ENCODE peak calls at places on chromosomes 7 and 10, in four cellular contexts. W, L, Z and A are unnamed samples.
A peak's percentile ranks its signal among the peaks of the same experiment; 100 is the strongest.

GRCh38 chr7:133240302-133240701 is 12.6 kb upstream of the EXOC4 start:
- DNase-seq in W (no peak), L (no peak), Z (no peak), A (no peak)

GRCh38 chr10:132891994-132892393 is 50.4 kb downstream of the CFAP46 start:
- DNase-seq in W (no peak), L (no peak), Z (peak; percentile 46), A (no peak)

GRCh38 chr7:37248396-37248836 is 200.2 kb downstream of the ELMO1 start:
- DNase-seq in W (no peak), L (no peak), Z (no peak), A (no peak)

GRCh38 chr10:130729876-130730275 is 581.6 kb downstream of the TCERG1L start:
- DNase-seq in W (no peak), L (no peak), Z (peak; percentile 16), A (no peak)

GRCh38 chr10:125977206-125977605 is 80.8 kb downstream of the FANK1 start:
- DNase-seq in W (no peak), L (no peak), Z (no peak), A (no peak)

GRCh38 chr7:12926236-12926635 is 238.8 kb downstream of the ARL4A start:
- DNase-seq in W (no peak), L (no peak), Z (no peak), A (no peak)

GRCh38 chr10:22570733-22571430 is 143.5 kb downstream of the PIP4K2A start:
- DNase-seq in W (no peak), L (no peak), Z (no peak), A (no peak)

GRCh38 chr10:78010278-78010677 is 19.0 kb downstream of the POLR3A start:
- DNase-seq in W (no peak), L (no peak), Z (no peak), A (no peak)

GRCh38 chr10:86285136-86285790 is 81.3 kb downstream of the GRID1 start:
- DNase-seq in W (no peak), L (no peak), Z (peak; percentile 45), A (no peak)

GRCh38 chr7:127845497-127846214 is 185.6 kb downstream of the LRRC4 start:
- DNase-seq in W (no peak), L (no peak), Z (no peak), A (no peak)

GRCh38 chr10:72177454-72177853 is 38.4 kb upstream of the ANAPC16 start:
- DNase-seq in W (no peak), L (no peak), Z (no peak), A (no peak)

GRCh38 chr10:89923661-89924060 is 222.3 kb downstream of the KIF20B start:
- DNase-seq in W (no peak), L (no peak), Z (no peak), A (no peak)

GRCh38 chr7:100886142-100886935 is 3.2 kb downstream of the UFSP1 start:
- DNase-seq in W (no peak), L (no peak), Z (no peak), A (no peak)

GRCh38 chr7:100888529-100888987 is 957 bp downstream of the UFSP1 start:
- DNase-seq in W (no peak), L (no peak), Z (no peak), A (no peak)

GRCh38 chr7:100886936-100887185 is 2.7 kb downstream of the UFSP1 start:
- DNase-seq in W (no peak), L (no peak), Z (no peak), A (no peak)

GRCh38 chr7:100887955-100888481 is 1.5 kb downstream of the UFSP1 start:
- DNase-seq in W (no peak), L (no peak), Z (no peak), A (no peak)

DNA sequence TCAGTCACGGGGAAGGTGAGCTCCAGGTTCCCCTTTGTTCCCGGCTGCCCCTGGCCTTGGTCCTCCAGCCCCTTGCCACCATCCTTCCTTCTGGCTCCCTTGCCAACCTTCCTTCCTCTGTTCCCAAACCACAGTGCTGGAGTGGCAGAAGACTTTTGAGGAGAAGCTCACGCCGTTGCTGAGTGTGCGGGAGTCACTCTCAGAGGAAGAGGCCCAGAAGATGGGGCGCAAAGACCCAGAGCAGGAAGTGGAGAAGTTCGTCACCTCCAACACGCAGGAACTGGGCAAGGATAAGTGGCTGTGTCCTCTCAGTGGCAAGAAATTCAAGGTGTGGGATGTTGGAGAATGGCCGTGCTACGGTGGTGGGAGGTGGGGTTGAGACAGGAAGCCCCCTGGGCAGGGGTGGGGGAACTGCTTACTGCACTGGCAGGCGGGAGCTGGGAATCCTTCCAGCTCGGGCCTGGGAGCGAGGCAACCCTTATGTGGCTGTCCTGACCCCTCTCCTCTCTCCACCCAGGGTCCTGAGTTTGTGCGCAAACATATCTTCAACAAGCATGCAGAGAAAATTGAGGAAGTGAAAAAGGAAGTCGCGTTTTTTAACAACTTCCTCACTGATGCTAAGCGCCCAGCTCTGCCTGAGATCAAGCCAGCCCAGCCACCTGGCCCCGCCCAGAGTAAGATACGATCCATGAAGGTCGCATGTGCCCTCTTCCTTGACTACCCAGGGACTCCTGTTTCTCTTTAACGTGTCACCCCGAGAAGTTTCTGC is 2.1 kb downstream of the UFSP1 start:
- DNase-seq in W (no peak), L (no peak), Z (no peak), A (no peak)
- H3K27ac ChIP-seq in W (no peak overlapping the region), L (no peak overlapping the region), Z (peak overlapping the region; percentile 60), A (no peak overlapping the region)

GRCh38 chr7:15687645-15688025 is 1.2 kb upstream of the MEOX2 start:
- DNase-seq in W (no peak), L (no peak), Z (no peak), A (no peak)
- H3K27ac ChIP-seq in W (no peak overlapping the region), L (peak overlapping the region; percentile 83), Z (peak overlapping the region; percentile 44), A (no peak overlapping the region)

GRCh38 chr10:91557540-91558231 is 75.2 kb downstream of the PPP1R3C start:
- DNase-seq in W (no peak), L (no peak), Z (no peak), A (no peak)

GRCh38 chr10:91556691-91557529 is 76.0 kb downstream of the PPP1R3C start:
- DNase-seq in W (no peak), L (no peak), Z (no peak), A (no peak)

GRCh38 chr10:91558473-91558872 is 74.4 kb downstream of the PPP1R3C start:
- DNase-seq in W (no peak), L (no peak), Z (no peak), A (no peak)

GRCh38 chr10:91559750-91560149 is 73.1 kb downstream of the PPP1R3C start:
- DNase-seq in W (no peak), L (no peak), Z (no peak), A (no peak)

GRCh38 chr10:91559170-91559569 is 73.7 kb downstream of the PPP1R3C start:
- DNase-seq in W (no peak), L (no peak), Z (no peak), A (no peak)
- H3K27ac ChIP-seq in W (no peak overlapping the region), L (no peak overlapping the region), Z (no peak overlapping the region), A (no peak overlapping the region)

DNA sequence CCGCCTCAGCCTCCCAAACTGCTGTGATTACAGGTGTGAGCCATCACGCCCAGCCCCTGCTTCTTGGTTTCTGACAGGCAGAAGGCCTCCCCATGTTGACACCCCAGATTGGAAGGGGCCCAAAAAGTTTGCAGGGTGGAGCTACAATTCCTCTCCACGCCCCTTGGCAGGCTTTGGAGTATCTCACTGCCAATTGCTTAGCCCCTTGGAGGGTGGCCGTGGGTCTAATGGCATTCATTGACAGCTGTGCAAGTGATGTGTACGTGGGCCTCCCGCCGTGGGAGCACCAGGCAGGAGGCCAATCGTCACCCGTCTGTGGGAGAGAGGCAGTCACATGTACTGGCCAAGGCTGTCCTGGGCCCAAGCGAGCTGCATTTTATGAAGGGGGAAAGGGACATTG is 73.7 kb upstream of the PPIF start:
- DNase-seq in W (no peak), L (no peak), Z (no peak), A (no peak)
- H3K27ac ChIP-seq in W (peak overlapping the region; percentile 92), L (peak overlapping the region; percentile 64), Z (peak overlapping the region; percentile 77), A (peak overlapping the region; percentile 95)

DNA sequence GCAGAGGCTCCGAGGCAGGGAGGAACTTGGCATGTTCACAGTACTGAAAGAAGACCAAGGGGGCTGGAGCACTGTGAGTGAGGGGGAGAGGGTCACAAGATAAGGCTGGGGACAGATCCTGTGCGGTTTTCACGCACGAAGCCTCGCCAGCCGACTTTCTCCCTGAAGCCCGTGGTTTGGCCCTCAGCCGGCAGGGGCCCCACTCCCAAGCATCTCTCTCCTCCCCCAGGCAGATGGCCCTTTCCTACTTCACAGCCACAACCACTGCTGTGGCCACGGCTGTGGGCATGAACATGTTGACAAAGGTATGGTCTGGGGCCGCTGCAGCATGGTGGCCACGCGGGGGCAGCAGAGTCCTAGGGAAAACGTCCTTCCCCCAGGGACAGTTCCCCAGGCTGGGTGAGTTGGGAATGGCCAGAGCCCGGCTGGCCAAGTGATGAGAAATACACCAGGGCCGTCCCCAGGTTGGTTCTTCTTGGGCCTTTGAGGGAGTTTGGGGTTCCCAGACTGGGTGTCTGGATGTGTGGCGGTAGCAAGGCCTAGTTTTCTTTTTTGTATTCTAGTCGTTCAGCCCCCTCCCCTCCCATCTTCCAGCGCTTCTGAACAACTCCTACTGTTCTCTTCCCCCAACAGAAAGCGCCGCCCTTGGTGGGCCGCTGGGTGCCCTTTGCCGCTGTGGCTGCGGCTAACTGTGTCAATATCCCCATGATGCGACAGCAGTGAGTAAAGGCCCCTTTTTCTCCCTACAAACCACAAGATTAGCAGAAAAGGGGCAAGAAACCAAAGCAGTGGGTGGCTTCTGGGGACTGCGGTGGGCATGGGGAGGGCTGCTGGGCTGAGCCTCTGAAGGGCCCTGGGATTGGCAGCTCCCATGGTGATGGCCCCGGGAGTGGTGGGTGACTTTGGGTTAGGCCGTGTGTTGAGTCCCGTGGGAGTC is 14.4 kb upstream of the WBP1L start:
- DNase-seq in W (peak; percentile 90), L (peak; percentile 48), Z (peak; percentile 93), A (peak; percentile 60)
- H3K27ac ChIP-seq in W (no peak overlapping the region), L (no peak overlapping the region), Z (no peak overlapping the region), A (peak overlapping the region; percentile 30)

DNA sequence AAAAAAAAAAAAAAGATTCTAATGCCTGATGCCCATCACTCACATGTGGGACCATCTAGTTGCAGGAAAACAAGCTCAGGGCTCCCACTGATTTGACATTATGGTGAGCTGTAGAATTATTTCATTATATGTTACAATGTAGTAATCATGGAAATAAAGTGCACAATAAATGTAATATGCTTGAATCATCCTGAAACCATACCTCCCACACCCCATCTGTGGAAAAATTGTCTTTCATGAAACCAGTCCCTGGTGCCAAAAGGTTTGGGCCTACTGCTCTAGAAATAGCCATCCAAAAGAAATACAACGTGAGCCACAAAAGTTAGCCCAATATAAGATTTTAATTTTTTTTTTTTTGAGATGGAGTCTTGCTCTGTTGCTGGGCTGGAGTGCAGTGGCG is 265.1 kb downstream of the PRPF18 start:
- DNase-seq in W (no peak), L (no peak), Z (no peak), A (no peak)
- H3K27ac ChIP-seq in W (no peak overlapping the region), L (peak overlapping the region; percentile 87), Z (peak overlapping the region; percentile 5), A (no peak overlapping the region)

GRCh38 chr10:112969131-112969530 is 19.1 kb downstream of the TCF7L2 start:
- DNase-seq in W (no peak), L (no peak), Z (no peak), A (no peak)
- H3K27ac ChIP-seq in W (no peak overlapping the region), L (no peak overlapping the region), Z (no peak overlapping the region), A (no peak overlapping the region)

GRCh38 chr7:23467731-23468720 is 2.3 kb downstream of the IGF2BP3 start:
- DNase-seq in W (no peak), L (no peak), Z (no peak), A (no peak)
- H3K27ac ChIP-seq in W (no peak overlapping the region), L (no peak overlapping the region), Z (no peak overlapping the region), A (no peak overlapping the region)

GRCh38 chr10:118698421-118698820 is 56.3 kb downstream of the CACUL1 start:
- DNase-seq in W (no peak), L (no peak), Z (no peak), A (no peak)
- H3K27ac ChIP-seq in W (no peak overlapping the region), L (no peak overlapping the region), Z (no peak overlapping the region), A (no peak overlapping the region)

GRCh38 chr10:12264204-12264908 is 68.4 kb downstream of the CDC123 start:
- DNase-seq in W (peak; percentile 67), L (no peak), Z (peak; percentile 90), A (peak; percentile 41)
- H3K27ac ChIP-seq in W (peak overlapping the region; percentile 56), L (no peak overlapping the region), Z (no peak overlapping the region), A (no peak overlapping the region)